ENCODE peak calls at places on chromosomes 16 and 17, in nine cellular contexts. C is SK-N-SH; Z is OCI-LY7; N is ovary; U is progenitor cell of endocrine pancreas; D is ACHN; Q is heart left ventricle; V is activated naive CD4-positive, alpha-beta T cell treated with anti-CD3 and anti-CD28 coated beads, Interleukin-2, amount 10 ng/mL, durations not matched to agents 7 days and 5 days; Y is GM19239. F is an unnamed sample.

GRCh38 chr16:84684592-84684965 is 15.2 kb upstream of the USP10 start:
- DNase-seq in C (no peak), Z (no peak), N (no peak), U (no peak), D (no peak), Q (no peak), V (no peak), Y (no peak), F (no peak)

GRCh38 chr16:57589374-57589773 is 39.1 kb upstream of the ADGRG1 start:
- DNase-seq in C (no peak), Z (no peak), N (no peak), U (no peak), D (no peak), Q (no peak), V (no peak), Y (no peak), F (no peak)

GRCh38 chr17:10879110-10879509 is 41.2 kb upstream of the PIRT start:
- DNase-seq in C (peak), Z (peak), N (no peak), U (peak), D (peak), Q (peak), V (no peak), Y (no peak), F (no peak)

GRCh38 chr17:8951210-8951609 is 14.3 kb downstream of the PIK3R5 start:
- DNase-seq in C (no peak), Z (no peak), N (no peak), U (no peak), D (no peak), Q (no peak), V (no peak), Y (no peak), F (no peak)

GRCh38 chr17:79774561-79774975 is 3.4 kb upstream of the CBX2 start:
- DNase-seq in C (no peak), Z (no peak), N (no peak), U (no peak), D (no peak), Q (peak), V (no peak), Y (no peak), F (no peak)

GRCh38 chr16:48184681-48185080 is 28.9 kb upstream of the ABCC12 start:
- DNase-seq in C (no peak), Z (no peak), N (no peak), U (no peak), D (no peak), Q (no peak), V (no peak), Y (no peak), F (no peak)

GRCh38 chr17:6455321-6455705 is 11.1 kb downstream of the PIMREG start:
- DNase-seq in C (peak), Z (peak), N (peak), U (peak), D (no peak), Q (peak), V (peak), Y (peak), F (peak)

GRCh38 chr17:66951605-66951953 is 12.9 kb upstream of the CACNG4 start:
- DNase-seq in C (no peak), Z (no peak), N (no peak), U (no peak), D (no peak), Q (no peak), V (no peak), Y (no peak), F (no peak)

GRCh38 chr17:39928868-39929651 is 1.5 kb downstream of the LRRC3C start:
- DNase-seq in C (no peak), Z (no peak), N (no peak), U (no peak), D (peak), Q (no peak), V (no peak), Y (no peak), F (no peak)

GRCh38 chr17:8709006-8709405 is 35.6 kb downstream of the CCDC42 start:
- DNase-seq in C (no peak), Z (no peak), N (no peak), U (no peak), D (no peak), Q (no peak), V (no peak), Y (no peak), F (no peak)

GRCh38 chr16:14501331-14502255 is 128.5 kb downstream of the PARN start:
- DNase-seq in C (peak), Z (no peak), N (peak), U (no peak), D (peak), Q (peak), V (no peak), Y (no peak), F (peak)

GRCh38 chr16:68707341-68708152 is 29.5 kb upstream of the CDH1 start:
- DNase-seq in C (no peak), Z (no peak), N (no peak), U (no peak), D (peak), Q (no peak), V (no peak), Y (no peak), F (peak)

GRCh38 chr17:44363613-44364159 is at the start of gene FAM171A2:
- DNase-seq in C (peak), Z (peak), N (peak), U (peak), D (peak), Q (peak), V (peak), Y (peak), F (peak)

GRCh38 chr16:87845213-87845612 is 24.1 kb downstream of the SLC7A5 start:
- DNase-seq in C (no peak), Z (no peak), N (no peak), U (no peak), D (no peak), Q (no peak), V (no peak), Y (no peak), F (no peak)

GRCh38 chr17:2948721-2949468 is 114.5 kb downstream of the OR1D5 start:
- DNase-seq in C (no peak), Z (no peak), N (no peak), U (no peak), D (no peak), Q (no peak), V (no peak), Y (no peak), F (peak)

GRCh38 chr17:75096082-75096625 is 8.4 kb downstream of the SLC16A5 start:
- DNase-seq in C (no peak), Z (no peak), N (no peak), U (no peak), D (peak), Q (peak), V (no peak), Y (no peak), F (peak)

GRCh38 chr16:85675528-85675927 is 13.2 kb downstream of the GINS2 start:
- DNase-seq in C (no peak), Z (peak), N (no peak), U (no peak), D (peak), Q (no peak), V (no peak), Y (no peak), F (no peak)

GRCh38 chr17:5416886-5417285 is 2.6 kb downstream of the NUP88 start:
- DNase-seq in C (no peak), Z (no peak), N (no peak), U (no peak), D (no peak), Q (no peak), V (no peak), Y (no peak), F (no peak)

GRCh38 chr17:49703557-49704277 is 4.0 kb downstream of the SLC35B1 start:
- DNase-seq in C (no peak), Z (peak), N (no peak), U (no peak), D (peak), Q (no peak), V (peak), Y (no peak), F (no peak)

GRCh38 chr16:79269211-79269863 is 331.2 kb downstream of the MAF start:
- DNase-seq in C (no peak), Z (peak), N (no peak), U (no peak), D (no peak), Q (no peak), V (peak), Y (peak), F (no peak)

GRCh38 chr17:72580321-72581127 is 459.7 kb downstream of the SOX9 start:
- DNase-seq in C (no peak), Z (no peak), N (no peak), U (no peak), D (no peak), Q (no peak), V (no peak), Y (no peak), F (no peak)